ENCODE peak calls at places on chromosomes 13 and 19, in four cellular contexts. V is heart right ventricle; N is left cardiac atrium; J is activated naive CD4-positive, alpha-beta T cell. U is an unnamed sample.

GRCh38 chr13:65236841-65237418 is 1993.2 kb downstream of the PCDH9 start:
- DNase-seq in N (no peak), J (no peak), V (no peak), U (no peak)

GRCh38 chr19:5578094-5578846 is 10.5 kb upstream of the TINCR start:
- DNase-seq in J (peak; percentile 61), V (peak; percentile 69), N (peak; percentile 71), U (peak; percentile 11)

GRCh38 chr13:102197193-102197592 is 204.7 kb downstream of the FGF14 start:
- DNase-seq in V (no peak), N (no peak), J (no peak), U (peak; percentile 16)

GRCh38 chr19:44585371-44586141 is 27.8 kb upstream of the IGSF23 start:
- DNase-seq in N (no peak), J (no peak), V (no peak), U (no peak)

GRCh38 chr13:59356607-59357006 is 807.1 kb downstream of the DIAPH3 start:
- DNase-seq in J (no peak), V (peak; percentile 86), N (peak; percentile 90), U (no peak)

GRCh38 chr19:12692960-12693359 is 3.5 kb downstream of the FBXW9 start:
- DNase-seq in V (no peak), J (no peak), N (no peak), U (no peak)

GRCh38 chr13:35978607-35979316 is 152.4 kb downstream of the DCLK1 start:
- DNase-seq in J (no peak), V (no peak), N (no peak), U (peak; percentile 76)

GRCh38 chr19:31448221-31448657 is 99.0 kb upstream of the TSHZ3 start:
- DNase-seq in V (peak; percentile 80), N (peak; percentile 76), J (no peak), U (no peak)

GRCh38 chr13:33186851-33187250 is 98.7 kb downstream of the STARD13 start:
- DNase-seq in V (no peak), J (no peak), N (no peak), U (no peak)

GRCh38 chr19:5459360-5459759 is 4.1 kb downstream of the ZNRF4 start:
- DNase-seq in V (no peak), J (no peak), N (no peak), U (no peak)